ENCODE peak calls at places on chromosomes 11 and 22, in four cellular contexts. D, J, V and H are unnamed samples.
A peak's percentile ranks its signal among the peaks of the same experiment; 100 is the strongest.

GRCh38 chr22:47802446-47802845 is 1040.0 kb downstream of the TBC1D22A start:
- DNase-seq in J (no peak), D (no peak), V (no peak), H (no peak)

GRCh38 chr11:66745356-66746235 is 16.6 kb upstream of the SPTBN2 start:
- DNase-seq in J (no peak), D (no peak), V (no peak), H (no peak)

GRCh38 chr11:73186294-73186850 is 31.7 kb upstream of the P2RY2 start:
- DNase-seq in D (no peak), J (no peak), V (no peak), H (no peak)

GRCh38 chr11:102555091-102555490 is 24.5 kb upstream of the MMP7 start:
- DNase-seq in J (no peak), V (no peak), D (no peak), H (no peak)

GRCh38 chr11:80388133-80388532 is 947.3 kb upstream of the TENM4 start:
- DNase-seq in D (no peak), J (no peak), V (no peak), H (no peak)

GRCh38 chr11:94175545-94175944 is 46.9 kb downstream of the PANX1 start:
- DNase-seq in J (no peak), V (no peak), D (no peak), H (no peak)

GRCh38 chr11:93166194-93166593 is 31.6 kb downstream of the SLC36A4 start:
- DNase-seq in D (no peak), V (no peak), J (no peak), H (no peak)

GRCh38 chr22:39421691-39422090 is 22.1 kb downstream of the TAB1 start:
- DNase-seq in J (no peak), V (no peak), D (no peak), H (no peak)

GRCh38 chr11:103413266-103413888 is 304.2 kb downstream of the DYNC2H1 start:
- DNase-seq in J (no peak), D (no peak), V (no peak), H (no peak)

GRCh38 chr11:74650498-74650897 is 58.1 kb downstream of the POLD3 start:
- DNase-seq in D (no peak), V (no peak), J (no peak), H (no peak)

GRCh38 chr11:68481579-68482240 is 21.2 kb downstream of the PPP6R3 start:
- DNase-seq in V (no peak), J (no peak), D (no peak), H (no peak)

GRCh38 chr11:77503006-77503405 is 29.1 kb upstream of the PAK1 start:
- DNase-seq in D (no peak), V (no peak), J (no peak), H (no peak)

GRCh38 chr11:76322593-76323341 is 58.2 kb downstream of the THAP12 start:
- DNase-seq in J (no peak), V (no peak), D (no peak), H (no peak)

GRCh38 chr11:132992838-132993680 is 539.2 kb downstream of the OPCML start:
- DNase-seq in D (no peak), V (no peak), J (no peak), H (no peak)

GRCh38 chr11:65576867-65577755 is 1.3 kb downstream of the EHBP1L1 start:
- DNase-seq in V (peak; percentile 49), J (no peak), D (no peak), H (no peak)

GRCh38 chr11:93196816-93197382 is 892 bp downstream of the SLC36A4 start:
- DNase-seq in D (peak; percentile 10), J (no peak), V (no peak), H (no peak)

GRCh38 chr11:95088946-95089619 is 563 bp upstream of the ENDOD1 start:
- DNase-seq in J (no peak), V (no peak), D (no peak), H (no peak)

GRCh38 chr11:72411623-72412532 is 22.5 kb downstream of the CLPB start:
- DNase-seq in J (no peak), V (peak; percentile 70), D (no peak), H (no peak)

GRCh38 chr11:95922099-95922498 is 1.8 kb downstream of the MTMR2 start:
- DNase-seq in D (no peak), V (no peak), J (no peak), H (no peak)

GRCh38 chr11:129075757-129076156 is 116.4 kb downstream of the ARHGAP32 start:
- DNase-seq in D (no peak), J (no peak), V (no peak), H (no peak)
- TF ChIP-seq SUZ12 in D (no peak), J (no peak), V (no peak), H (no peak)

DNA sequence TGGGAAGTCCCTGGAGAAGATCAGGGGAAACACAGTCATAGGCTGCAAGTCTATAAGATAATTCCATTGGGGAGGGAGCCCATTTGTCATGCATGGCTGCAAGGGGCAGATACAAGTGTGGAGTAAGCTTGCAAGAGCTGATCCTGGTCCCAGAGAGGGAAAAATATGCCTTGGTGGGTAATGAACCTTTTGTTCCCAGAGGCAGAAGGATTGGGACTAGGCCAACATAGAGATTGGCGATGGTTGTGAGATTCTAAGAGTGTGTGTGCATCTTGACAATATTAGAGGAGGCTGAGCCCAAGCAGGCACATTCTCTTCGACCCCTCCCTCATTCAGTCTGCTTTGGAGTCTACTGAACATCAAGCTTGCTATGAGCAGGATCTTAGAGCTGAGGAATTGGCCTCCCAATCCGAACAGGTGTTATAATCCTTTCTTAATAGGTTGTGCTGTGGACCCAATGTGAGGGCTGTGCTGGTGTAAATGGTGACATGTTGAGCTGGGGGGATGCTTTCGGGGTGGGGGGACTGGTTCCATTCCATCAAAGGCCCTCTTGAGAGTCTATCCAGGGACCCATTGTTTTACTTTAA is 18.4 kb downstream of the MIAT start:
- DNase-seq in D (no peak), V (no peak), J (no peak), H (no peak)
- TF ChIP-seq SUZ12 in D (no peak), V (no peak), J (no peak), H (no peak)

DNA sequence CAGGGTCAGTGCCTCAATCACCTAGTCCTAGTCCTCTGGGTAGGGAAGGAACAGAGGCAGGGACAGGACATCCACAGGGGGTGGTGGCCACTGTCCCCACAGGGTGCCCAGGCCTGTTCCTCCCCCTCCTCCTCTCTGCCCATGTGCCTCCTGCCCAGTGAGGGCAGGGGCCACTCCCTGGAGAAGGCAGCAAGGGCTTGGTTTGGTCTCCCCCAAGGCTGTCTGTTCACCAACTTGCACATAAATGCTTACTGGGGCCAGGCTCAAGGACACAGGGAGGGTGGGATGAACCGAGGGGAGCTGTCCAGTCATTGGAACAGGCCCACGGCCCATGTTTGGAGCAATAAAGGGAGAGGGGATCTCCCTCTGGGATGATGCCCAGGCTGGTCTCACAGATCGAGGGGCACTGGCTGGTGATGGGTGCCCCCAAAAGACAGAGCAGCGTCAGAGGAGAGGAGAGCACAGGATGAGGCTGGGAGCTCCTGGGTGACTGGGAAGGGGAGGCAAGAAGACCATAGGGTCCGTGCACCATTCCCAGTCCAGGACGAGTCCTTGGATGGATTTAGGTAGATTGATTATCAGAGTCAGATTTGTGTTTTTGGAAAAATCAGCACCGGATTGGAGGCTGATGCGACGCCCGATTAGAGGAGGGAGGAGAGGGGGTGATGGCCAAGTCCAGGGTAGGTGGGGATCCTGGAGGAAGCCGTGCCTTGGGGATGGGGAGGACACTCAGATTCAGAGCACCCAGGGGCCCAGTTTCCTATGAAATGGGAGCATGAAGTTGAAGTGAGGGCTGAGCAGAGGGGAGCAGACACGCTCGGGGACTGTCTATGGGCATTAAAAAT is 1.1 kb downstream of the IGLL5 start:
- DNase-seq in V (no peak), D (no peak), J (no peak), H (no peak)
- TF ChIP-seq SUZ12 in V (no peak), D (no peak), J (no peak), H (no peak)

DNA sequence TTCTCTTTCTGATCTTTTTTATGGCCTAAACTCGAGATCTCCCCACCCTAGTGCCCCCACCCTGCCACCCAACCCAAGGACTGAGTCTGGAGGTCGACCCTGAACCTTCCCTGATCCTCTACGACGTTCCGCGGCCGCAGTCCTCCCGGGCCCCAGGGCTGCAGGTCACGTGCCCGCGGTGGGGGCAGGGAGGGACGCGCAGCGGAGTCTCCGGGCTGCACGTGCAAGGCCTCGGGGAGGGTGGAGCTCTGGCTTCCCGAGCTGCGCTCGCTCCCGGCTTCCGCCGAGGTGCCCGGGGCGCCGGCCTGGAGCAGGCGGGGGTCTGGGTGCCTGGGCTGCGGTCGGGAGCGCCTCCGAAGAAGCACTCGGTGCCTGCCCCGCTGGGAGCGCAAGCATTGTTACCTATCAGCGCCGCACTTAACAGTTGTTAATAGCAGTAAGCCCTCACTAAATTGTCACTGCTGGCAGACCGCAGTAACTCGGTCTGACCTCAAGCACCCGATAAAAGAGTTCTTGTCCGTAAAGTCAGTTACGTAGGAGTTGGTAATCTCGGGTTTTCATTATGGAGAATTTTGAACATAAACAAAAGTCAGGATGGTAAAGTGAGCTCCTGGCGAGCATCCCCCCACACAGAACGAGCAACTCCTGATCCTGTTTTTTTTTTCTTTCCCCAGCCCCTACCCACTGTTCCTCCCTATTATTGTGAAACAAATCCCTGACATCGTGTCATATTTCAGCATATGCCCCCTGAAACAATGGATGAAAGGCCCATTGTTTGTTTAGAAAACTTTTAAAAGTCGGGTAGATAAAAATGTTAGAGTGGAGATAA is 69.7 kb upstream of the EP300 start:
- DNase-seq in J (peak; percentile 24), D (peak; percentile 89), V (peak; percentile 79), H (peak; percentile 92)
- TF ChIP-seq SUZ12 in J (no peak), D (no peak), V (no peak), H (no peak)